ENCODE peak calls at places on chromosomes 16 and 17, in nine cellular contexts. K is ascending aorta; E is upper lobe of right lung; D is OCI-LY7; S is naive thymus-derived CD4-positive, alpha-beta T cell; T is colonic mucosa; G is heart left ventricle; Z is mesendoderm; V is aorta. O is an unnamed sample. For H3K4me1, the result is how much of the 10 kb centered on the place peaks cover.

GRCh38 chr17:3750926-3751325 is 27.2 kb downstream of the HASPIN start:
- DNase-seq in T (no peak), G (no peak), V (no peak), E (no peak), S (no peak), Z (no peak), K (no peak), D (no peak), O (no peak)

GRCh38 chr17:2003525-2003924 is 21.6 kb downstream of the RTN4RL1 start:
- DNase-seq in G (no peak), V (no peak), D (no peak), E (no peak), Z (no peak), S (no peak), T (no peak), K (no peak), O (no peak)

GRCh38 chr16:48949636-48950035 is 332.0 kb downstream of the CBLN1 start:
- DNase-seq in K (no peak), D (no peak), G (no peak), V (no peak), E (no peak), Z (no peak), S (no peak), T (no peak), O (no peak)

GRCh38 chr17:443109-443508 is 90.5 kb upstream of the RPH3AL start:
- DNase-seq in Z (no peak), E (no peak), G (no peak), V (no peak), K (no peak), S (no peak), T (no peak), D (no peak), O (no peak)

GRCh38 chr16:49495596-49496355 is 122.2 kb downstream of the C16orf78 start:
- DNase-seq in T (no peak), V (no peak), E (peak), D (no peak), Z (no peak), G (no peak), K (peak), S (no peak), O (peak)

GRCh38 chr16:78183886-78184553 is 84.6 kb downstream of the WWOX start:
- DNase-seq in G (no peak), Z (no peak), V (no peak), K (no peak), S (no peak), T (no peak), D (no peak), E (no peak), O (no peak)

GRCh38 chr17:65509032-65509431 is 52.4 kb downstream of the AXIN2 start:
- DNase-seq in E (no peak), Z (no peak), T (no peak), K (no peak), G (no peak), V (no peak), D (no peak), S (no peak), O (no peak)

GRCh38 chr16:13112639-13113038 is 211.2 kb downstream of the SHISA9 start:
- DNase-seq in Z (no peak), E (no peak), S (no peak), G (no peak), K (no peak), D (no peak), T (no peak), V (no peak), O (no peak)

GRCh38 chr17:7260601-7261376 is 1.5 kb downstream of the CLDN7 start:
- DNase-seq in T (peak), V (no peak), E (peak), K (no peak), Z (peak), S (no peak), G (peak), D (no peak), O (peak)

GRCh38 chr16:89478576-89479221 is 11.7 kb downstream of the ANKRD11 start:
- DNase-seq in D (no peak), G (no peak), K (no peak), S (no peak), E (no peak), T (no peak), V (no peak), Z (peak), O (no peak)

GRCh38 chr17:62895256-62895649 is 70.8 kb upstream of the TANC2 start:
- DNase-seq in Z (no peak), G (no peak), K (no peak), E (no peak), T (no peak), S (no peak), V (no peak), D (no peak), O (no peak)

GRCh38 chr17:7798839-7799238 is 35.2 kb upstream of the KDM6B start:
- DNase-seq in G (no peak), E (no peak), T (no peak), D (no peak), Z (no peak), V (peak), K (no peak), S (no peak), O (no peak)

GRCh38 chr17:81803728-81804558 is at the start of gene GCGR:
- DNase-seq in D (no peak), E (no peak), T (no peak), Z (no peak), V (no peak), G (no peak), S (no peak), K (no peak), O (no peak)
- H3K4me3 ChIP-seq in D (no peak), E (no peak), T (no peak), Z (no peak), V (no peak), G (no peak), S (no peak), K (peak), O (no peak)

GRCh38 chr17:17119106-17119505 is 76.8 kb downstream of the MPRIP start:
- DNase-seq in T (peak), V (no peak), K (no peak), D (no peak), Z (no peak), G (peak), S (no peak), E (no peak), O (peak)
- H3K4me1 ChIP-seq in T (under half), V (under half), K (under half), D (under half), Z (under half), G (half or more), S (half or more), E (half or more), O (half or more)

GRCh38 chr16:75065808-75066149 is 50.8 kb downstream of the LDHD start:
- DNase-seq in Z (no peak), S (no peak), D (no peak), V (no peak), G (no peak), T (peak), K (no peak), E (no peak), O (no peak)
- H3K4me3 ChIP-seq in Z (no peak), S (no peak), D (no peak), V (no peak), G (no peak), T (no peak), K (no peak), E (no peak), O (no peak)

GRCh38 chr16:30458561-30459394 is 13.1 kb upstream of the SEPHS2 start:
- DNase-seq in D (peak), S (peak), E (peak), G (peak), V (peak), Z (no peak), K (no peak), T (peak), O (peak)
- H3K4me1 ChIP-seq in D (half or more), S (under half), E (under half), G (under half), V (under half), Z (under half), K (under half), T (under half), O (under half)

GRCh38 chr17:32995416-32995815 is 3.8 kb downstream of the SPACA3 start:
- DNase-seq in K (no peak), T (no peak), Z (no peak), V (no peak), G (no peak), S (no peak), D (no peak), E (no peak), O (no peak)

GRCh38 chr17:33002245-33002644 is 10.6 kb downstream of the SPACA3 start:
- DNase-seq in S (no peak), Z (no peak), V (no peak), D (no peak), K (peak), E (no peak), G (no peak), T (no peak), O (no peak)

GRCh38 chr17:32993977-32994376 is 2.3 kb downstream of the SPACA3 start:
- DNase-seq in K (no peak), E (no peak), G (no peak), D (no peak), T (no peak), S (no peak), V (no peak), Z (no peak), O (no peak)

GRCh38 chr17:32998893-32999240 is 7.2 kb downstream of the SPACA3 start:
- DNase-seq in G (no peak), S (no peak), E (no peak), K (no peak), D (no peak), T (no peak), V (no peak), Z (peak), O (no peak)

DNA sequence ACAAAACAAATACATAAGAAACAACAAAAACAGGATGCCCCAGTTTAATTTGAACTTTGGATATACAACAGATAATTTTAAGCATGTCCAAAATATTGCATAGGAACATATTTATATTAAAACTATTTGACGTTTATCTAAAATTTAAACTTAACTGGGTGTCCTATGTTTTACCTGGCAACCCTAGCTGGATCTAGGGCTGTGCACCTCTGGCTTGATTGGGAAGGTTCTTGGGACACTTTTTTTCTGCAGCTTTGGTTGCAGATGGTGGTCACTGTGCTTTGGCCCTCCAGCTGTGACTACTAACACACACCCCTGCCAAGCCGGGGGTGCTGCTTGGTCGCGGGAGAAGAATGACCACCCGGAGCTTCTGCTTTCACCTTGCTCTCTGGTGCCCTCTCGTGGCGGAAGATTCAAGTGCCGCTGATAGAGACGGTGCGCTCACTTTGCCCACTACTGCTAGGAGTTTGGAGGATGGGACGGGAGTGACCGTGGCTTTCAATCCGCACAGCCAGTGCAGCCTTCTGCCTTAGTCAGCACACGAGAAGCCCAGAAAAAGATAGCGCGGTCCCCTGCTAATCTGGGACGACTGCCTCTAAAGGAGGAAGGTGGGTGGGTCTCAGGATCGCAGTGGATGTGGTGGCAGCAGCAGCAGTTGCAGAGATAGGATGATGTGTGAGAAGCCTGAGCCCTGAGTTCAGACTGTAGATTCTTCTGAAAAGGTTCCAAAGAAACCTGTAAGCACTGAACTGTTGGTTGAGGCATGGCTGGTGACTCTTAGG is 6.7 kb downstream of the SPACA3 start:
- DNase-seq in G (peak), S (peak), K (peak), E (peak), Z (peak), T (peak), V (peak), D (peak), O (peak)
- H3K4me3 ChIP-seq in G (no peak), S (no peak), K (no peak), E (no peak), Z (no peak), T (no peak), V (no peak), D (no peak), O (no peak)

GRCh38 chr17:76681222-76682137 is 29.3 kb downstream of the MXRA7 start:
- DNase-seq in S (peak), G (peak), Z (peak), E (peak), K (peak), D (peak), V (peak), T (peak), O (peak)

GRCh38 chr17:76683011-76683755 is 27.6 kb downstream of the MXRA7 start:
- DNase-seq in S (no peak), V (no peak), G (no peak), Z (peak), D (peak), K (no peak), T (no peak), E (no peak), O (no peak)

GRCh38 chr17:76683921-76684745 is 26.6 kb downstream of the MXRA7 start:
- DNase-seq in K (no peak), Z (no peak), V (peak), T (no peak), G (no peak), D (no peak), E (no peak), S (no peak), O (no peak)

GRCh38 chr17:76684756-76685155 is 26.0 kb downstream of the MXRA7 start:
- DNase-seq in G (peak), K (no peak), V (no peak), Z (no peak), S (no peak), D (no peak), T (no peak), E (no peak), O (no peak)

DNA sequence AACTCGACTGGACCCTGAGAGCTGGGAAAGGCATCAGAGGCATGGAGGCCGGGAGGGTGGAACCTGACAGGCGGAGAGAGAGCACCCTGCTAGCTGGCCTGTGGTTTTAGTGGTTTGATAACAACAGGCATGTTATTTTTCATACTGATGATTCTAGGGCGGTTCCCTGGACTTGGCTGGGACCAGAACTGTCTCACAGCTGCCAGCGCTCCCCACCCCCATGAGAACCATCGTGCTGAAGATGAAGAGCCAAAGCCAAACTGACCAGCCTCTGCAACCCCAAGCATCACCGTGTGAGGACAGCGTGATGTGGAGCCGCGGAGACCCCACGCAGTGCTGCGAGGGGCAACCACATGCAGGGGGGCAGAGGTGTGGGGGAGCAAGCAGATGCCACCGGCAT is 28.5 kb downstream of the MXRA7 start:
- DNase-seq in Z (no peak), S (no peak), G (peak), V (peak), E (no peak), K (no peak), D (no peak), T (no peak), O (no peak)
- H3K4me1 ChIP-seq in Z (under half), S (under half), G (half or more), V (under half), E (under half), K (under half), D (under half), T (under half), O (under half)